ENCODE peak calls at places on chromosomes 3 and 15, in seven cellular contexts. E is HepG2; I is H1; N is cardiac muscle cell; V is CD8-positive, alpha-beta T cell; H is lower lobe of right lung; X is keratinocyte. Q is an unnamed sample.

GRCh38 chr3:134279466-134279865 is 28.8 kb upstream of the RYK start:
- DNase-seq in E (peak; percentile 47), I (no peak), N (no peak), V (no peak), H (no peak), X (no peak), Q (no peak)

GRCh38 chr15:40479024-40479423 is 8.2 kb downstream of the CHST14 start:
- DNase-seq in E (no peak), I (no peak), N (no peak), V (no peak), H (no peak), X (no peak), Q (no peak)

GRCh38 chr15:85999658-86000057 is 80.0 kb upstream of the AGBL1 start:
- DNase-seq in E (no peak), I (no peak), N (no peak), V (no peak), H (no peak), X (no peak), Q (no peak)

GRCh38 chr3:169600732-169601131 is 62.8 kb downstream of the MECOM start:
- DNase-seq in E (no peak), I (no peak), N (no peak), V (no peak), H (no peak), X (no peak), Q (no peak)

GRCh38 chr15:96412919-96413231 is 82.4 kb downstream of the NR2F2 start:
- DNase-seq in E (no peak), I (no peak), N (no peak), V (no peak), H (no peak), X (no peak), Q (no peak)

GRCh38 chr15:90401499-90401898 is 13.5 kb downstream of the IQGAP1 start:
- DNase-seq in E (no peak), I (no peak), N (no peak), V (no peak), H (no peak), X (no peak), Q (no peak)

GRCh38 chr3:45003406-45003805 is 22.7 kb upstream of the CLEC3B start:
- DNase-seq in E (no peak), I (no peak), N (no peak), V (no peak), H (no peak), X (no peak), Q (no peak)

GRCh38 chr3:34202975-34203374 is 404.5 kb downstream of the PDCD6IP start:
- DNase-seq in E (no peak), I (no peak), N (no peak), V (no peak), H (no peak), X (no peak), Q (no peak)

GRCh38 chr3:161016417-161017313 is 88.5 kb downstream of the B3GALNT1 start:
- DNase-seq in E (no peak), I (no peak), N (no peak), V (no peak), H (no peak), X (no peak), Q (no peak)

GRCh38 chr3:168040624-168041208 is 55.0 kb downstream of the GOLIM4 start:
- DNase-seq in E (peak; percentile 49), I (no peak), N (peak; percentile 77), V (no peak), H (no peak), X (no peak), Q (peak; percentile 46)

GRCh38 chr3:125069452-125069851 is 13.7 kb upstream of the HEG1 start:
- DNase-seq in E (no peak), I (no peak), N (no peak), V (no peak), H (no peak), X (no peak), Q (no peak)

GRCh38 chr15:64249406-64249805 is 86.6 kb upstream of the PPIB start:
- DNase-seq in E (no peak), I (no peak), N (no peak), V (no peak), H (no peak), X (no peak), Q (no peak)

GRCh38 chr15:25971053-25971452 is 107.9 kb upstream of the ATP10A start:
- DNase-seq in E (no peak), I (no peak), N (no peak), V (no peak), H (no peak), X (no peak), Q (no peak)

GRCh38 chr3:195030791-195031321 is 240.1 kb downstream of the XXYLT1 start:
- DNase-seq in E (peak; percentile 74), I (no peak), N (no peak), V (no peak), H (no peak), X (peak; percentile 91), Q (peak; percentile 53)

GRCh38 chr3:168213920-168214319 is 118.2 kb upstream of the GOLIM4 start:
- DNase-seq in E (no peak), I (no peak), N (no peak), V (no peak), H (no peak), X (no peak), Q (no peak)

GRCh38 chr3:191774485-191774884 is 313.5 kb downstream of the PYDC2 start:
- DNase-seq in E (no peak), I (no peak), N (no peak), V (no peak), H (no peak), X (no peak), Q (no peak)

GRCh38 chr3:173644086-173645082 is 246.8 kb downstream of the NLGN1 start:
- DNase-seq in E (no peak), I (no peak), N (no peak), V (no peak), H (no peak), X (no peak), Q (no peak)

GRCh38 chr3:103389356-103389755 is 954.5 kb downstream of the ZPLD1 start:
- DNase-seq in E (no peak), I (no peak), N (no peak), V (no peak), H (no peak), X (no peak), Q (no peak)

GRCh38 chr3:110608566-110608965 is 463.1 kb upstream of the NECTIN3 start:
- DNase-seq in E (no peak), I (no peak), N (no peak), V (no peak), H (no peak), X (no peak), Q (no peak)

DNA sequence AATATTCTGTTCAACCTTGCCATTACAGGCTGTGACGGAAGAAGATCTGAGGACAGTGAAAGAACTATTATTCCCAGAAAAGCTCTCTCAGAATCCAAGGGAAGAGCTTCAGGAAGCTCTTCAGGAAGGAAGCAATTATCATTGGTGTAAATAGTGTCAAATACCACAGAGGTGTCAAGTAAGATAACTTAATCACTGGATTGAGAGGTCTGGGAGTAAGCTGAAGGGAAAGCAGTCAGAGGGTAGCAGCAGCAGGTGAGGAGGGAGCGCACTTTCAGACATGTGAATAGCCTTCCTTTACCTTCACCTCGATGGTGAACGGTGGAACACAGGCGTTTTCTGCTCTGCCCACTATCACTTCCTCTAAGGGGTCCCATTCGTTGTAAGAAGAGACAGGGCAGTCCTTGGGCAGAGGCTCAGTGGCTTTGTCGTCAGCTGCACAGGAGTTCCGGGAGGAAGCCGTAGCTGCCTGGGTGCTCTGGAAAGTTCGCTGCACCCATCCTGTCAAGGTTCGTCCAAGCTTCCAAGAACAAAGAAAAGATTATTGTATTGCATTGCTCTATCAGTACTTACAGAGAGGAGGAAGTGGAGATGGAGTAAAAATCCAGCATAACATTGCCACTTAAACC is 1.9 kb downstream of the GATM start:
- DNase-seq in E (no peak), I (no peak), N (no peak), V (no peak), H (no peak), X (no peak), Q (no peak)
- H3K27me3 ChIP-seq in E (no peaks in the 10 kb centered on the region), I (peaks cover 32% of the 10 kb centered on the region), N (peaks cover 17% of the 10 kb centered on the region), V (peaks cover 5% of the 10 kb centered on the region), H (peaks cover 17% of the 10 kb centered on the region), X (peaks cover 39% of the 10 kb centered on the region), Q (no peaks in the 10 kb centered on the region)

DNA sequence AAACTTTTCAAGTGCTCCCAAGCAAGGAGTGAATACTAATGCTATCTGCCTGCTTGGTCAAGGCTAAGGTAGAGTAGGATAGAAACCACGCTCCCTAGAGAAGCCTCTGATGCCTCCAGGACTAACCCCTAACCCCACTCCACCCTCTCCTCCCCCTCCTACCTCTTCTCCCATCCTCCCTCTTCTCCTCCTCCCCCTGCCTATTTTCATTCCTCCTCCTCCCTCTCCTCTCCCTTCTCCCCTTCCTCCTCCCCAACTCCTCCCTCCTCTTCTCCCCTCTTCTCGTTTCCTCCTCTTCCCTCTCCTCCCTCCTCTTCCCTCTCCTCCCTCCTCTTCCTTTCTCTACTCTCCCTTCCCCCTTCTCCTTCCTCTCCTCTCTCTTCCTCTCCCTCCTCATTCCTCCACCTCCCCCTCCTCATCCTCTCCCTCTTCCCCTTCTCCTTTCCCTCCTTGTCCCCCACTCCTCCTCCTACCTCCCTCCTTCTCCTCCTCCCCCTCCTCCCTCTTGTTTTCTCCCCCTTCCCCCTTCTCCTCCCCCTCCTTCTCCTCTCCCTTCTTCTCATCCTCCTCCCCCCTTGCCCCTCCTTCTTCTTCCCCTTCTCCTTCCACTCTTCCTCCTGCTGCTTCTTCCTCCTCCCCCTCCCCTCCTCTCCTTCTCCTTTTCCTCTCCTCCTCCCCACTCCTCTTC is 12.8 kb upstream of the MEX3B start:
- DNase-seq in E (no peak), I (no peak), N (no peak), V (no peak), H (no peak), X (no peak), Q (no peak)
- H3K27me3 ChIP-seq in E (peaks cover 6% of the 10 kb centered on the region), I (peaks cover 26% of the 10 kb centered on the region), N (peaks cover 83% of the 10 kb centered on the region), V (peaks cover 4% of the 10 kb centered on the region), H (peaks cover 57% of the 10 kb centered on the region), X (peaks cover 46% of the 10 kb centered on the region), Q (no peaks in the 10 kb centered on the region)

DNA sequence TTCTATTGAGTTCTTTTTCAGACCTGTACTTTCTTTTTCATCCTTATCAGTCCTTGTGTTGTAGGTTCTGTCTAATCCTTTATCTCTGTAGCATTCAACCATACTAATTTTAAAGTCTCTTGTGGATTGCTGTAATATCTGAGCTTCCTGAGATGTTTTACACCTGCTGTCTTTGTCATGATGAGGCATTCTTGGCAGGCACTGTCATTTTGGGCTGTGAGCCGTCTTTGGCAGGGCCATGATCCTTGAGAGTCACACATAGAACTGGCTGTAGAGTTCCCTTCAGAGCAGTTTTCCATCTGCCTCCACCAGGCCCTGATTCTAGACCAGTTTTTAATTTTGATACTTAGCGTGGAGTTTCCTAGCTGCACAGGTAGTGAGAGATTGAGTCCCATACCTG is 6.7 kb downstream of the EFCC1 start:
- DNase-seq in E (no peak), I (no peak), N (no peak), V (no peak), H (no peak), X (no peak), Q (no peak)
- H3K27me3 ChIP-seq in E (peaks cover 4% of the 10 kb centered on the region), I (peaks cover 26% of the 10 kb centered on the region), N (peaks cover 71% of the 10 kb centered on the region), V (peaks cover 5% of the 10 kb centered on the region), H (peaks cover 8% of the 10 kb centered on the region), X (peaks cover 19% of the 10 kb centered on the region), Q (no peaks in the 10 kb centered on the region)

GRCh38 chr3:72324253-72324811 is 523.9 kb downstream of the SHQ1 start:
- DNase-seq in E (no peak), I (no peak), N (no peak), V (no peak), H (no peak), X (no peak), Q (no peak)
- H3K27me3 ChIP-seq in E (no peaks in the 10 kb centered on the region), I (no peaks in the 10 kb centered on the region), N (no peaks in the 10 kb centered on the region), V (no peaks in the 10 kb centered on the region), H (peaks cover 2% of the 10 kb centered on the region), X (peaks cover 4% of the 10 kb centered on the region), Q (no peaks in the 10 kb centered on the region)

GRCh38 chr3:151087648-151088047 is 2.2 kb downstream of the MED12L start:
- DNase-seq in E (no peak), I (no peak), N (no peak), V (no peak), H (no peak), X (no peak), Q (no peak)
- H3K27me3 ChIP-seq in E (peaks cover 9% of the 10 kb centered on the region), I (peaks cover 5% of the 10 kb centered on the region), N (no peaks in the 10 kb centered on the region), V (peaks cover 6% of the 10 kb centered on the region), H (peaks cover 40% of the 10 kb centered on the region), X (peaks cover 56% of the 10 kb centered on the region), Q (no peaks in the 10 kb centered on the region)

GRCh38 chr15:88272421-88272820 is 15.9 kb upstream of the NTRK3 start:
- DNase-seq in E (no peak), I (no peak), N (no peak), V (no peak), H (no peak), X (no peak), Q (no peak)
- H3K27me3 ChIP-seq in E (no peaks in the 10 kb centered on the region), I (peaks cover 3% of the 10 kb centered on the region), N (peaks cover 27% of the 10 kb centered on the region), V (no peaks in the 10 kb centered on the region), H (peaks cover 7% of the 10 kb centered on the region), X (no peaks in the 10 kb centered on the region), Q (no peaks in the 10 kb centered on the region)